ENCODE peak calls at places on chromosome 1, in ten cellular contexts. C, W, U, H, N, K, Y, E, D and T are unnamed samples.

GRCh38 chr1:19220991-19221390 is 10.9 kb upstream of the UBR4 start:
- DNase-seq in C (no peak), W (no peak), U (no peak), H (no peak), N (no peak), K (no peak), Y (no peak), E (no peak), D (no peak), T (no peak)

GRCh38 chr1:33010946-33011731 is 25.5 kb downstream of the AK2 start:
- DNase-seq in C (no peak), W (no peak), U (no peak), H (no peak), N (no peak), K (peak; percentile 68), Y (no peak), E (no peak), D (peak; percentile 85), T (no peak)

GRCh38 chr1:206469411-206469932 is 804 bp upstream of the IKBKE start:
- DNase-seq in C (no peak), W (no peak), U (no peak), H (peak; percentile 63), N (peak; percentile 50), K (no peak), Y (no peak), E (peak; percentile 27), D (no peak), T (no peak)

GRCh38 chr1:3564921-3565831 is 46.1 kb downstream of the MEGF6 start:
- DNase-seq in C (no peak), W (no peak), U (peak; percentile 71), H (peak; percentile 72), N (no peak), K (no peak), Y (no peak), E (no peak), D (no peak), T (no peak)

GRCh38 chr1:215397106-215397505 is 170.0 kb upstream of the KCTD3 start:
- DNase-seq in C (no peak), W (no peak), U (no peak), H (no peak), N (no peak), K (no peak), Y (no peak), E (no peak), D (no peak), T (no peak)

GRCh38 chr1:208007938-208008342 is 97.0 kb upstream of the CD34 start:
- DNase-seq in C (no peak), W (no peak), U (no peak), H (peak; percentile 39), N (no peak), K (no peak), Y (no peak), E (no peak), D (no peak), T (no peak)

GRCh38 chr1:244113532-244114320 is 62.6 kb downstream of the ZBTB18 start:
- DNase-seq in C (no peak), W (no peak), U (no peak), H (no peak), N (no peak), K (no peak), Y (no peak), E (no peak), D (no peak), T (no peak)

GRCh38 chr1:226875641-226876295 is 5.4 kb downstream of the PSEN2 start:
- DNase-seq in C (no peak), W (no peak), U (peak; percentile 27), H (peak; percentile 89), N (no peak), K (no peak), Y (no peak), E (peak; percentile 29), D (no peak), T (no peak)